ENCODE peak calls at places on chromosome 21, in four cellular contexts. Z, I, H and T are unnamed samples.

GRCh38 chr21:17572431-17572830 is 40.3 kb downstream of the BTG3 start:
- DNase-seq in H (no peak), Z (no peak), I (no peak), T (no peak)

GRCh38 chr21:29056005-29056404 is 17.4 kb downstream of the CCT8 start:
- DNase-seq in I (no peak), Z (no peak), H (no peak), T (no peak)

GRCh38 chr21:46661627-46662366 is 26.3 kb downstream of the PRMT2 start:
- DNase-seq in H (no peak), Z (no peak), I (peak), T (no peak)

GRCh38 chr21:46055863-46056281 is 42.0 kb upstream of the COL6A2 start:
- DNase-seq in Z (no peak), H (no peak), I (no peak), T (peak)

GRCh38 chr21:31173881-31174555 is 135.7 kb upstream of the KRTAP19-8 start:
- DNase-seq in Z (peak), I (peak), H (no peak), T (no peak)

GRCh38 chr21:44708213-44708865 is 3.0 kb downstream of the TSPEAR start:
- DNase-seq in Z (no peak), H (no peak), I (no peak), T (no peak)

GRCh38 chr21:31873275-31873695 is 465 bp downstream of the HUNK start:
- DNase-seq in I (no peak), H (no peak), Z (no peak), T (no peak)

GRCh38 chr21:32190491-32191144 is 88.2 kb downstream of the MIS18A start:
- DNase-seq in I (no peak), H (no peak), Z (no peak), T (no peak)

GRCh38 chr21:35559881-35560280 is 500.4 kb downstream of the SETD4 start:
- DNase-seq in H (no peak), I (no peak), Z (no peak), T (no peak)

GRCh38 chr21:45010096-45010495 is 64.3 kb upstream of the ADARB1 start:
- DNase-seq in Z (no peak), I (no peak), H (no peak), T (no peak)

GRCh38 chr21:36263797-36264196 is 56.2 kb upstream of the MORC3 start:
- DNase-seq in H (no peak), Z (no peak), I (no peak), T (no peak)

GRCh38 chr21:44442266-44443125 is 12.8 kb upstream of the LRRC3 start:
- DNase-seq in H (no peak), I (peak), Z (no peak), T (no peak)

GRCh38 chr21:40335689-40336088 is 468.5 kb downstream of the PCP4 start:
- DNase-seq in I (no peak), Z (no peak), H (no peak), T (no peak)